ENCODE peak calls at places on chromosome X, in seven cellular contexts. One of them, this sample, is unnamed. For H3K27me3, the result is how much of the 10 kb centered on the place peaks cover.

GRCh38 chrX:23373129-23373804 is 38.6 kb downstream of the PTCHD1 start:
- DNase-seq in stomach: no peak
- DNase-seq in GM12878: no peak
- DNase-seq in breast epithelium: no peak
- DNase-seq in GM23338: no peak
- DNase-seq in sigmoid colon: no peak
- DNase-seq in suprapubic skin: no peak
- DNase-seq in this sample: no peak

GRCh38 chrX:71291381-71291780 is 7.9 kb downstream of the NONO start:
- DNase-seq in sigmoid colon: no peak
- DNase-seq in GM23338: no peak
- DNase-seq in suprapubic skin: no peak
- DNase-seq in stomach: no peak
- DNase-seq in breast epithelium: no peak
- DNase-seq in GM12878: no peak
- DNase-seq in this sample: no peak

GRCh38 chrX:101219840-101220191 is 230 bp downstream of the DRP2 start:
- DNase-seq in breast epithelium: no peak
- DNase-seq in GM23338: no peak
- DNase-seq in suprapubic skin: no peak
- DNase-seq in sigmoid colon: no peak
- DNase-seq in stomach: no peak
- DNase-seq in GM12878: no peak
- DNase-seq in this sample: no peak

GRCh38 chrX:111854778-111855490 is 21.0 kb upstream of the TRPC5OS start:
- DNase-seq in breast epithelium: no peak
- DNase-seq in suprapubic skin: no peak
- DNase-seq in sigmoid colon: no peak
- DNase-seq in GM23338: peak
- DNase-seq in GM12878: no peak
- DNase-seq in stomach: no peak
- DNase-seq in this sample: no peak

GRCh38 chrX:150164971-150165605 is 198.0 kb upstream of the MAMLD1 start:
- DNase-seq in suprapubic skin: no peak
- DNase-seq in GM23338: no peak
- DNase-seq in sigmoid colon: no peak
- DNase-seq in stomach: no peak
- DNase-seq in GM12878: no peak
- DNase-seq in breast epithelium: no peak
- DNase-seq in this sample: no peak

GRCh38 chrX:1466232-1466661 is 13.5 kb upstream of the ASMTL start:
- DNase-seq in suprapubic skin: peak
- DNase-seq in GM23338: no peak
- DNase-seq in GM12878: no peak
- DNase-seq in sigmoid colon: peak
- DNase-seq in breast epithelium: peak
- DNase-seq in stomach: peak
- DNase-seq in this sample: no peak

GRCh38 chrX:47297874-47298273 is 65.1 kb downstream of the USP11 start:
- DNase-seq in sigmoid colon: no peak
- DNase-seq in GM12878: no peak
- DNase-seq in breast epithelium: peak
- DNase-seq in suprapubic skin: no peak
- DNase-seq in stomach: peak
- DNase-seq in GM23338: no peak
- DNase-seq in this sample: no peak

GRCh38 chrX:106917830-106918500 is 2.2 kb upstream of the CLDN2 start:
- DNase-seq in stomach: no peak
- DNase-seq in GM23338: no peak
- DNase-seq in sigmoid colon: no peak
- DNase-seq in suprapubic skin: no peak
- DNase-seq in breast epithelium: no peak
- DNase-seq in GM12878: no peak
- DNase-seq in this sample: no peak

GRCh38 chrX:1442724-1443367 is 9.9 kb downstream of the ASMTL start:
- DNase-seq in stomach: no peak
- DNase-seq in sigmoid colon: peak
- DNase-seq in breast epithelium: no peak
- DNase-seq in GM12878: no peak
- DNase-seq in suprapubic skin: peak
- DNase-seq in GM23338: no peak
- DNase-seq in this sample: no peak

GRCh38 chrX:45714864-45715263 is 514.2 kb upstream of the DIPK2B start:
- DNase-seq in stomach: no peak
- DNase-seq in breast epithelium: no peak
- DNase-seq in suprapubic skin: no peak
- DNase-seq in GM23338: no peak
- DNase-seq in GM12878: peak
- DNase-seq in sigmoid colon: no peak
- DNase-seq in this sample: peak

GRCh38 chrX:101164766-101165590 is 54.6 kb upstream of the DRP2 start:
- DNase-seq in GM23338: no peak
- DNase-seq in stomach: no peak
- DNase-seq in sigmoid colon: no peak
- DNase-seq in suprapubic skin: no peak
- DNase-seq in breast epithelium: no peak
- DNase-seq in GM12878: no peak
- DNase-seq in this sample: no peak

GRCh38 chrX:15761564-15762191 is 23.6 kb downstream of the CA5B start:
- DNase-seq in GM23338: peak
- DNase-seq in suprapubic skin: no peak
- DNase-seq in stomach: no peak
- DNase-seq in sigmoid colon: no peak
- DNase-seq in GM12878: no peak
- DNase-seq in breast epithelium: no peak
- DNase-seq in this sample: peak

GRCh38 chrX:1093112-1093511 is 119.3 kb downstream of the CRLF2 start:
- DNase-seq in GM23338: no peak
- DNase-seq in stomach: no peak
- DNase-seq in breast epithelium: no peak
- DNase-seq in GM12878: no peak
- DNase-seq in suprapubic skin: no peak
- DNase-seq in sigmoid colon: peak
- DNase-seq in this sample: no peak

GRCh38 chrX:129653985-129654651 is 638 bp downstream of the APLN start:
- DNase-seq in sigmoid colon: no peak
- DNase-seq in GM23338: peak
- DNase-seq in stomach: peak
- DNase-seq in suprapubic skin: no peak
- DNase-seq in breast epithelium: no peak
- DNase-seq in GM12878: no peak
- DNase-seq in this sample: peak

GRCh38 chrX:65476564-65476963 is 58.0 kb downstream of the LAS1L start:
- DNase-seq in GM12878: no peak
- DNase-seq in suprapubic skin: no peak
- DNase-seq in GM23338: no peak
- DNase-seq in sigmoid colon: no peak
- DNase-seq in breast epithelium: no peak
- DNase-seq in stomach: no peak
- DNase-seq in this sample: no peak

GRCh38 chrX:125977851-125978250 is 188.2 kb downstream of the DCAF12L2 start:
- DNase-seq in suprapubic skin: no peak
- DNase-seq in GM12878: no peak
- DNase-seq in sigmoid colon: no peak
- DNase-seq in breast epithelium: no peak
- DNase-seq in stomach: no peak
- DNase-seq in GM23338: no peak
- DNase-seq in this sample: no peak

GRCh38 chrX:116873678-116874077 is 410.9 kb upstream of the CT83 start:
- DNase-seq in breast epithelium: no peak
- DNase-seq in GM23338: no peak
- DNase-seq in sigmoid colon: no peak
- DNase-seq in suprapubic skin: no peak
- DNase-seq in stomach: no peak
- DNase-seq in GM12878: no peak
- DNase-seq in this sample: no peak

GRCh38 chrX:46575991-46576392 is 2.4 kb downstream of the CHST7 start:
- DNase-seq in stomach: no peak
- DNase-seq in breast epithelium: no peak
- DNase-seq in GM12878: no peak
- DNase-seq in sigmoid colon: peak
- DNase-seq in GM23338: peak
- DNase-seq in suprapubic skin: no peak
- DNase-seq in this sample: no peak

GRCh38 chrX:74420194-74421035 is 878 bp upstream of the SLC16A2 start:
- DNase-seq in breast epithelium: peak
- DNase-seq in suprapubic skin: peak
- DNase-seq in GM12878: no peak
- DNase-seq in sigmoid colon: peak
- DNase-seq in stomach: peak
- DNase-seq in GM23338: peak
- DNase-seq in this sample: no peak

GRCh38 chrX:46574337-46574940 is 874 bp downstream of the CHST7 start:
- DNase-seq in breast epithelium: no peak
- DNase-seq in sigmoid colon: no peak
- DNase-seq in GM12878: no peak
- DNase-seq in stomach: no peak
- DNase-seq in suprapubic skin: peak
- DNase-seq in GM23338: peak
- DNase-seq in this sample: no peak

GRCh38 chrX:68832101-68832416 is 3.2 kb downstream of the EFNB1 start:
- DNase-seq in sigmoid colon: peak
- DNase-seq in breast epithelium: no peak
- DNase-seq in suprapubic skin: no peak
- DNase-seq in GM23338: peak
- DNase-seq in GM12878: no peak
- DNase-seq in stomach: peak
- DNase-seq in this sample: peak

GRCh38 chrX:67563469-67564448 is 19.9 kb downstream of the AR start:
- DNase-seq in GM12878: no peak
- DNase-seq in stomach: no peak
- DNase-seq in breast epithelium: no peak
- DNase-seq in suprapubic skin: no peak
- DNase-seq in GM23338: no peak
- DNase-seq in sigmoid colon: no peak
- DNase-seq in this sample: no peak

GRCh38 chrX:110145305-110145704 is 142.4 kb downstream of the TMEM164 start:
- DNase-seq in suprapubic skin: no peak
- DNase-seq in GM23338: no peak
- DNase-seq in stomach: no peak
- DNase-seq in GM12878: no peak
- DNase-seq in breast epithelium: no peak
- DNase-seq in sigmoid colon: no peak
- DNase-seq in this sample: no peak

GRCh38 chrX:153685751-153686676 is 1.7 kb upstream of the SLC6A8 start:
- DNase-seq in GM23338: no peak
- DNase-seq in sigmoid colon: peak
- DNase-seq in breast epithelium: no peak
- DNase-seq in GM12878: no peak
- DNase-seq in stomach: no peak
- DNase-seq in suprapubic skin: peak
- DNase-seq in this sample: no peak

GRCh38 chrX:41655631-41656030 is 33.1 kb upstream of the GPR34 start:
- DNase-seq in GM12878: no peak
- DNase-seq in suprapubic skin: no peak
- DNase-seq in GM23338: no peak
- DNase-seq in breast epithelium: no peak
- DNase-seq in sigmoid colon: no peak
- DNase-seq in stomach: no peak
- DNase-seq in this sample: no peak
- H3K27me3 ChIP-seq in GM12878: under half
- H3K27me3 ChIP-seq in suprapubic skin: under half
- H3K27me3 ChIP-seq in GM23338: under half
- H3K27me3 ChIP-seq in breast epithelium: under half
- H3K27me3 ChIP-seq in sigmoid colon: under half
- H3K27me3 ChIP-seq in stomach: under half
- H3K27me3 ChIP-seq in this sample: under half

GRCh38 chrX:123859409-123859827 is 435 bp upstream of the XIAP start:
- DNase-seq in sigmoid colon: no peak
- DNase-seq in GM12878: peak
- DNase-seq in breast epithelium: no peak
- DNase-seq in stomach: peak
- DNase-seq in suprapubic skin: no peak
- DNase-seq in GM23338: peak
- DNase-seq in this sample: no peak

GRCh38 chrX:123860983-123861382 is 1.1 kb downstream of the XIAP start:
- DNase-seq in GM23338: no peak
- DNase-seq in sigmoid colon: no peak
- DNase-seq in stomach: no peak
- DNase-seq in suprapubic skin: no peak
- DNase-seq in breast epithelium: no peak
- DNase-seq in GM12878: no peak
- DNase-seq in this sample: no peak

GRCh38 chrX:123859828-123860505 is at the start of gene XIAP:
- DNase-seq in suprapubic skin: peak
- DNase-seq in stomach: peak
- DNase-seq in GM12878: peak
- DNase-seq in sigmoid colon: peak
- DNase-seq in GM23338: peak
- DNase-seq in breast epithelium: peak
- DNase-seq in this sample: peak

DNA sequence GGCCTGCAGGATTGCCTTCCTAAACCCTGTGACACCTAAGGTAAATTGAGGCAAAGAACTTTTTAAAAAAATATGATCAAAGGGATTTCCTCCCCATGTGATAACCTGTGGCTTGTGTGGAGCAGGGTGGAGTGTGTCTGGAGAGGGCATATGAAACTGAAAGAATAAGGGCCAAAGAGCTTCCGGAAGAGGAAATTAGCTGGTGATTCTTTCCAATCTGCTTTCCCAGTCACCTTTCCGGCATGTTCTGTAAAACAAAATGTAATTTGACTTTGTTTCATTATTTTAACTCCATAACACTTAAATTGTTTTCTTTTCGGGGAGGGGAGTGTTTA is 620 bp downstream of the XIAP start:
- DNase-seq in breast epithelium: no peak
- DNase-seq in suprapubic skin: no peak
- DNase-seq in stomach: peak
- DNase-seq in sigmoid colon: no peak
- DNase-seq in GM23338: no peak
- DNase-seq in GM12878: peak
- DNase-seq in this sample: peak
- TF ChIP-seq POLR2AphosphoS5 in breast epithelium: no peak
- TF ChIP-seq POLR2AphosphoS5 in suprapubic skin: no peak
- TF ChIP-seq POLR2AphosphoS5 in stomach: no peak
- TF ChIP-seq POLR2AphosphoS5 in sigmoid colon: peak
- TF ChIP-seq POLR2AphosphoS5 in GM23338: no peak
- TF ChIP-seq POLR2AphosphoS5 in GM12878: no peak
- TF ChIP-seq POLR2AphosphoS5 in this sample: no peak

DNA sequence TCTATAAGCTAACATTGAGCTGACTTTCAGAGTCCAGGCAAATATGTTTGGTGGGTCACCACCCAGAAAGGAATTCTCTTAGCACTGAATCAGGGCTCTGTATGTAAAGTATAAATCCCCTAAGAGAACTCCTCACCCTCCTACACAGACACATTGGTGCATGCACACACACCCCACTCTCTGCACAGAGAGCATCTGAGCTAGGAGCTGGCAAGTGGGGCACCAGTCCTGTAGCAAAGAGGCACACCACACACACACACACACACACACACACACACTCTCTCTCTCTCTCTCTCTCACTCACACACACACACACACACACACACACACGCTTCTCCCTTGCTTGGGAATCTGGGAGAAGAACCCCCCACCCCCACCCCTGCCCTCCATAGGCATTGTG is 3.2 kb downstream of the SLITRK2 start:
- DNase-seq in GM12878: no peak
- DNase-seq in breast epithelium: no peak
- DNase-seq in suprapubic skin: no peak
- DNase-seq in sigmoid colon: no peak
- DNase-seq in stomach: no peak
- DNase-seq in GM23338: no peak
- DNase-seq in this sample: no peak
- H3K27me3 ChIP-seq in GM12878: under half
- H3K27me3 ChIP-seq in breast epithelium: half or more
- H3K27me3 ChIP-seq in suprapubic skin: under half
- H3K27me3 ChIP-seq in sigmoid colon: under half
- H3K27me3 ChIP-seq in stomach: half or more
- H3K27me3 ChIP-seq in GM23338: half or more
- H3K27me3 ChIP-seq in this sample: under half

GRCh38 chrX:20313889-20314288 is 47.2 kb upstream of the RPS6KA3 start:
- DNase-seq in stomach: no peak
- DNase-seq in GM12878: no peak
- DNase-seq in suprapubic skin: no peak
- DNase-seq in GM23338: no peak
- DNase-seq in sigmoid colon: no peak
- DNase-seq in breast epithelium: no peak
- DNase-seq in this sample: peak
- TF ChIP-seq POLR2AphosphoS5 in stomach: no peak
- TF ChIP-seq POLR2AphosphoS5 in GM12878: no peak
- TF ChIP-seq POLR2AphosphoS5 in suprapubic skin: no peak
- TF ChIP-seq POLR2AphosphoS5 in GM23338: no peak
- TF ChIP-seq POLR2AphosphoS5 in sigmoid colon: no peak
- TF ChIP-seq POLR2AphosphoS5 in breast epithelium: no peak
- TF ChIP-seq POLR2AphosphoS5 in this sample: no peak